ENCODE peak calls at places on chromosomes 12 and 14, in seven cellular contexts. Y is RWPE1; E is midbrain; Q is CD4-positive, CD25-positive, alpha-beta regulatory T cell; J is AG09309; L is myocyte; C is foreskin fibroblast. R is an unnamed sample.

GRCh38 chr12:85823436-85824179 is 12.6 kb downstream of the RASSF9 start:
- DNase-seq in C (peak), L (no peak), E (no peak), Y (peak), Q (no peak), J (peak), R (no peak)

GRCh38 chr12:103208006-103208405 is 250.5 kb downstream of the ASCL1 start:
- DNase-seq in E (no peak), C (no peak), Q (no peak), L (no peak), Y (no peak), J (no peak), R (no peak)

GRCh38 chr14:33542338-33543290 is 408.3 kb downstream of the EGLN3 start:
- DNase-seq in L (no peak), Q (no peak), C (no peak), Y (no peak), J (no peak), E (no peak), R (no peak)

GRCh38 chr14:59195898-59196297 is 7.4 kb downstream of the DAAM1 start:
- DNase-seq in Q (no peak), E (no peak), C (no peak), L (peak), Y (no peak), J (no peak), R (no peak)

GRCh38 chr12:57766464-57767311 is at the start of gene CYP27B1:
- DNase-seq in C (no peak), L (no peak), J (no peak), Q (no peak), Y (peak), E (no peak), R (no peak)

GRCh38 chr12:28939427-28939826 is 209.7 kb upstream of the FAR2 start:
- DNase-seq in Y (no peak), L (no peak), J (no peak), C (no peak), E (no peak), Q (no peak), R (no peak)

GRCh38 chr12:102950107-102950949 is 7.1 kb upstream of the ASCL1 start:
- DNase-seq in E (peak), Y (no peak), C (no peak), J (no peak), Q (no peak), L (no peak), R (no peak)

GRCh38 chr12:109900752-109901580 is 892 bp downstream of the TCHP start:
- DNase-seq in J (no peak), Q (peak), Y (peak), L (no peak), C (no peak), E (no peak), R (no peak)

GRCh38 chr12:105805730-105806390 is 332.9 kb downstream of the NUAK1 start:
- DNase-seq in J (no peak), Q (no peak), L (peak), E (no peak), Y (no peak), C (no peak), R (no peak)

GRCh38 chr12:30599631-30600030 is 96.0 kb downstream of the IPO8 start:
- DNase-seq in Y (no peak), J (no peak), C (peak), L (peak), Q (no peak), E (no peak), R (no peak)

GRCh38 chr14:60642790-60643397 is 6.4 kb downstream of the SIX1 start:
- DNase-seq in J (no peak), Y (no peak), Q (no peak), E (no peak), C (no peak), L (peak), R (no peak)

GRCh38 chr14:69727860-69728259 is 39.1 kb upstream of the SRSF5 start:
- DNase-seq in E (no peak), C (no peak), Y (no peak), J (no peak), L (no peak), Q (no peak), R (no peak)

GRCh38 chr12:98587084-98587483 is 6.4 kb upstream of the SLC25A3 start:
- DNase-seq in J (no peak), E (no peak), L (no peak), Y (no peak), C (no peak), Q (no peak), R (no peak)

GRCh38 chr12:113088971-113089756 is 32.6 kb downstream of the DTX1 start:
- DNase-seq in Y (no peak), E (no peak), J (no peak), L (no peak), C (no peak), Q (peak), R (peak)

GRCh38 chr14:102827716-102828115 is 50.5 kb downstream of the TRAF3 start:
- DNase-seq in J (no peak), C (no peak), L (peak), Y (no peak), Q (no peak), E (no peak), R (no peak)

GRCh38 chr12:56775638-56776037 is 12.5 kb downstream of the HSD17B6 start:
- DNase-seq in L (no peak), Y (no peak), Q (no peak), C (no peak), J (no peak), E (no peak), R (no peak)

GRCh38 chr12:126233625-126234024 is 1168.4 kb downstream of the AACS start:
- DNase-seq in C (no peak), J (no peak), Q (no peak), Y (no peak), E (no peak), L (no peak), R (no peak)

GRCh38 chr14:99231850-99232401 is 40.1 kb downstream of the BCL11B start:
- DNase-seq in Q (no peak), C (no peak), Y (no peak), L (no peak), J (no peak), E (no peak), R (peak)

GRCh38 chr12:79333144-79333543 is 357.6 kb downstream of the PAWR start:
- DNase-seq in J (no peak), Y (no peak), Q (no peak), L (no peak), E (no peak), C (no peak), R (no peak)

GRCh38 chr12:63276537-63277365 is 125.8 kb upstream of the AVPR1A start:
- DNase-seq in Q (peak), C (no peak), Y (peak), E (peak), J (no peak), L (peak), R (no peak)

GRCh38 chr14:105209091-105209490 is 28.0 kb upstream of the NUDT14 start:
- DNase-seq in C (no peak), E (no peak), J (no peak), Y (no peak), Q (no peak), L (no peak), R (no peak)

GRCh38 chr12:75744607-75745256 is 233.3 kb upstream of the KRR1 start:
- DNase-seq in J (no peak), Y (no peak), L (no peak), Q (no peak), E (no peak), C (no peak), R (no peak)